ENCODE peak calls at places on chromosomes 1 and 21, in six cellular contexts. One of them, this sample, is unnamed.
A peak's percentile ranks its signal among the peaks of the same experiment; 100 is the strongest.

GRCh38 chr1:70319750-70320149 is 34.8 kb downstream of the ANKRD13C start:
- DNase-seq in adrenal gland: no peak
- DNase-seq in tibial nerve: no peak
- DNase-seq in heart left ventricle: no peak
- DNase-seq in GM12891: no peak
- DNase-seq in thyroid gland: no peak
- DNase-seq in this sample: no peak

GRCh38 chr1:91645031-91645430 is 144.4 kb downstream of the CDC7 start:
- DNase-seq in GM12891: no peak
- DNase-seq in thyroid gland: peak; percentile 82
- DNase-seq in heart left ventricle: no peak
- DNase-seq in adrenal gland: no peak
- DNase-seq in tibial nerve: no peak
- DNase-seq in this sample: no peak

GRCh38 chr1:39575191-39576015 is 1.2 kb downstream of the PABPC4 start:
- DNase-seq in adrenal gland: peak; percentile 79
- DNase-seq in heart left ventricle: peak; percentile 78
- DNase-seq in tibial nerve: peak; percentile 45
- DNase-seq in thyroid gland: peak; percentile 55
- DNase-seq in GM12891: peak; percentile 32
- DNase-seq in this sample: peak; percentile 84

GRCh38 chr21:44920694-44921604 is at the start of gene ITGB2:
- DNase-seq in tibial nerve: no peak
- DNase-seq in GM12891: no peak
- DNase-seq in adrenal gland: peak; percentile 51
- DNase-seq in thyroid gland: peak; percentile 10
- DNase-seq in heart left ventricle: peak; percentile 88
- DNase-seq in this sample: no peak

GRCh38 chr1:207088731-207089626 is at the start of gene C4BPB:
- DNase-seq in GM12891: no peak
- DNase-seq in tibial nerve: no peak
- DNase-seq in adrenal gland: no peak
- DNase-seq in thyroid gland: peak; percentile 32
- DNase-seq in heart left ventricle: no peak
- DNase-seq in this sample: no peak

GRCh38 chr1:75472971-75473603 is 137.8 kb downstream of the SLC44A5 start:
- DNase-seq in tibial nerve: no peak
- DNase-seq in thyroid gland: no peak
- DNase-seq in GM12891: no peak
- DNase-seq in adrenal gland: no peak
- DNase-seq in heart left ventricle: no peak
- DNase-seq in this sample: no peak

GRCh38 chr1:174276087-174276486 is 116.8 kb downstream of the RABGAP1L start:
- DNase-seq in GM12891: no peak
- DNase-seq in heart left ventricle: no peak
- DNase-seq in adrenal gland: no peak
- DNase-seq in tibial nerve: no peak
- DNase-seq in thyroid gland: no peak
- DNase-seq in this sample: no peak

GRCh38 chr1:63679076-63679475 is 85.9 kb downstream of the PGM1 start:
- DNase-seq in heart left ventricle: no peak
- DNase-seq in thyroid gland: no peak
- DNase-seq in GM12891: no peak
- DNase-seq in adrenal gland: no peak
- DNase-seq in tibial nerve: no peak
- DNase-seq in this sample: no peak

GRCh38 chr1:34825455-34826081 is 32.8 kb downstream of the GJA4 start:
- DNase-seq in GM12891: no peak
- DNase-seq in heart left ventricle: no peak
- DNase-seq in thyroid gland: peak; percentile 86
- DNase-seq in adrenal gland: no peak
- DNase-seq in tibial nerve: no peak
- DNase-seq in this sample: no peak

GRCh38 chr1:41072051-41072450 is 50.5 kb upstream of the SLFNL1 start:
- DNase-seq in GM12891: no peak
- DNase-seq in tibial nerve: no peak
- DNase-seq in adrenal gland: no peak
- DNase-seq in thyroid gland: no peak
- DNase-seq in heart left ventricle: no peak
- DNase-seq in this sample: no peak

GRCh38 chr1:44531785-44532566 is 126.9 kb downstream of the RNF220 start:
- DNase-seq in thyroid gland: no peak
- DNase-seq in tibial nerve: no peak
- DNase-seq in adrenal gland: peak; percentile 18
- DNase-seq in heart left ventricle: no peak
- DNase-seq in GM12891: no peak
- DNase-seq in this sample: peak; percentile 92

GRCh38 chr1:33346921-33347649 is 26.2 kb upstream of the A3GALT2 start:
- DNase-seq in tibial nerve: no peak
- DNase-seq in heart left ventricle: no peak
- DNase-seq in adrenal gland: peak; percentile 79
- DNase-seq in GM12891: no peak
- DNase-seq in thyroid gland: peak; percentile 48
- DNase-seq in this sample: no peak

GRCh38 chr21:21034046-21034445 is 35.8 kb downstream of the NCAM2 start:
- DNase-seq in thyroid gland: no peak
- DNase-seq in tibial nerve: no peak
- DNase-seq in heart left ventricle: no peak
- DNase-seq in adrenal gland: no peak
- DNase-seq in GM12891: no peak
- DNase-seq in this sample: no peak

GRCh38 chr1:226890331-226891108 is 20.1 kb downstream of the PSEN2 start:
- DNase-seq in heart left ventricle: no peak
- DNase-seq in thyroid gland: no peak
- DNase-seq in adrenal gland: no peak
- DNase-seq in GM12891: no peak
- DNase-seq in tibial nerve: no peak
- DNase-seq in this sample: no peak

GRCh38 chr1:153260473-153260979 is 1.0 kb downstream of the LORICRIN start:
- DNase-seq in thyroid gland: no peak
- DNase-seq in tibial nerve: no peak
- DNase-seq in adrenal gland: no peak
- DNase-seq in heart left ventricle: no peak
- DNase-seq in GM12891: no peak
- DNase-seq in this sample: no peak

GRCh38 chr21:17732306-17732705 is 86.8 kb downstream of the C21orf91 start:
- DNase-seq in heart left ventricle: no peak
- DNase-seq in adrenal gland: no peak
- DNase-seq in tibial nerve: no peak
- DNase-seq in thyroid gland: peak; percentile 3
- DNase-seq in GM12891: no peak
- DNase-seq in this sample: no peak

GRCh38 chr1:47708658-47709301 is 270.9 kb downstream of the FOXD2 start:
- DNase-seq in adrenal gland: no peak
- DNase-seq in tibial nerve: no peak
- DNase-seq in heart left ventricle: no peak
- DNase-seq in thyroid gland: no peak
- DNase-seq in GM12891: no peak
- DNase-seq in this sample: no peak

GRCh38 chr1:235675152-235675890 is 25.7 kb upstream of the GNG4 start:
- DNase-seq in heart left ventricle: no peak
- DNase-seq in GM12891: no peak
- DNase-seq in adrenal gland: no peak
- DNase-seq in tibial nerve: no peak
- DNase-seq in thyroid gland: no peak
- DNase-seq in this sample: peak; percentile 14

GRCh38 chr1:32953495-32953894 is 11.1 kb downstream of the RNF19B start:
- DNase-seq in adrenal gland: no peak
- DNase-seq in heart left ventricle: no peak
- DNase-seq in thyroid gland: no peak
- DNase-seq in tibial nerve: no peak
- DNase-seq in GM12891: no peak
- DNase-seq in this sample: no peak

DNA sequence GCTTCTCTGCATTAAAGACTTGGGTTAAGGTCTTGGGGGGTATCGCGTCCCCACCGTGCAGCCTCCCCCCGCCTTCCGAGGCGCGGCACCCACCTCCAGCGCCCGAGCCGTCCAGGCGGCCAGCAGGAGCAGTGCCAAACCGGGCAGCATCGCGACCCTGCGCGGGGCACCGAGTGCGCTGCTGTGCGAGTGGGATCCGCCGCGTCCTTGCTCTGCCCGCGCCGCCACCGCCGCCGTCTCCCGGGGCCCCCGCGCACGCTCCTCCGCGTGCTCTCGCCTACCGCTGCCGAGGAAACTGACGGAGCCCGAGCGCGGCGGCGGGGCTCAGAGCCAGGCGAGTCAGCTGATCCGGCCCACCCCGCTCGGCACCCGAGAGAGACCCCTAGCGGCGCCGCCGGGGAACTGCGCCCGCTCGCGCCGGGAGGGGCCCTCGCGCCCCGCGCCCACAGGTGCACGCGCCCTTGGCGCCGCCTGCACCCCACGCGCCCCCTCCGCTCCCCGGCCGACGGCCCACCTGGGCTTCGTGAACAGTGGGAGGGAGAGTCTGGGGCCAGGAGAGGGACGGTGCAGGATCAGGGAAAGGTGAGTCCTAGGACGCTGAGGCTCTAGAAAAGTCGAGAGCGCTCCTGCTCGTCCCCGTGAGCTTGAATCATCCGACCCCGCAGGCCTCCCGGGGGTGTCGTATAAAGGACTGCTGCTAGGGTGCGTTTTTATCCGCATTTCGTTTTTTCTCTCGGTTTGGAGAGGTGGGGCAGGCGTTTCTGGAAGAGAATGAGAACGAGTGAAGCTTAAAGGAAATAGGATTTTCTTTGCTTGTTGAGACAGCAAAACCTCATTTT is at the start of gene APP:
- DNase-seq in tibial nerve: peak; percentile 79
- DNase-seq in GM12891: peak; percentile 97
- DNase-seq in heart left ventricle: peak; percentile 93
- DNase-seq in adrenal gland: peak; percentile 83
- DNase-seq in thyroid gland: peak; percentile 87
- DNase-seq in this sample: peak; percentile 87
- TF ChIP-seq POLR2A in tibial nerve: peak; percentile 79
- TF ChIP-seq POLR2A in GM12891: no peak
- TF ChIP-seq POLR2A in heart left ventricle: no peak
- TF ChIP-seq POLR2A in adrenal gland: peak; percentile 84
- TF ChIP-seq POLR2A in thyroid gland: peak; percentile 56
- TF ChIP-seq POLR2A in this sample: peak; percentile 39

GRCh38 chr1:150576367-150576711 is 3.1 kb downstream of the MCL1 start:
- DNase-seq in heart left ventricle: no peak
- DNase-seq in tibial nerve: no peak
- DNase-seq in thyroid gland: no peak
- DNase-seq in adrenal gland: no peak
- DNase-seq in GM12891: no peak
- DNase-seq in this sample: no peak

GRCh38 chr1:150574260-150575071 is 4.9 kb downstream of the MCL1 start:
- DNase-seq in thyroid gland: no peak
- DNase-seq in tibial nerve: no peak
- DNase-seq in GM12891: no peak
- DNase-seq in adrenal gland: no peak
- DNase-seq in heart left ventricle: no peak
- DNase-seq in this sample: no peak

GRCh38 chr1:150575072-150575489 is 4.3 kb downstream of the MCL1 start:
- DNase-seq in thyroid gland: no peak
- DNase-seq in tibial nerve: no peak
- DNase-seq in heart left ventricle: no peak
- DNase-seq in GM12891: no peak
- DNase-seq in adrenal gland: no peak
- DNase-seq in this sample: no peak

GRCh38 chr1:150576794-150577556 is 2.4 kb downstream of the MCL1 start:
- DNase-seq in adrenal gland: no peak
- DNase-seq in GM12891: no peak
- DNase-seq in heart left ventricle: no peak
- DNase-seq in tibial nerve: no peak
- DNase-seq in thyroid gland: no peak
- DNase-seq in this sample: no peak

DNA sequence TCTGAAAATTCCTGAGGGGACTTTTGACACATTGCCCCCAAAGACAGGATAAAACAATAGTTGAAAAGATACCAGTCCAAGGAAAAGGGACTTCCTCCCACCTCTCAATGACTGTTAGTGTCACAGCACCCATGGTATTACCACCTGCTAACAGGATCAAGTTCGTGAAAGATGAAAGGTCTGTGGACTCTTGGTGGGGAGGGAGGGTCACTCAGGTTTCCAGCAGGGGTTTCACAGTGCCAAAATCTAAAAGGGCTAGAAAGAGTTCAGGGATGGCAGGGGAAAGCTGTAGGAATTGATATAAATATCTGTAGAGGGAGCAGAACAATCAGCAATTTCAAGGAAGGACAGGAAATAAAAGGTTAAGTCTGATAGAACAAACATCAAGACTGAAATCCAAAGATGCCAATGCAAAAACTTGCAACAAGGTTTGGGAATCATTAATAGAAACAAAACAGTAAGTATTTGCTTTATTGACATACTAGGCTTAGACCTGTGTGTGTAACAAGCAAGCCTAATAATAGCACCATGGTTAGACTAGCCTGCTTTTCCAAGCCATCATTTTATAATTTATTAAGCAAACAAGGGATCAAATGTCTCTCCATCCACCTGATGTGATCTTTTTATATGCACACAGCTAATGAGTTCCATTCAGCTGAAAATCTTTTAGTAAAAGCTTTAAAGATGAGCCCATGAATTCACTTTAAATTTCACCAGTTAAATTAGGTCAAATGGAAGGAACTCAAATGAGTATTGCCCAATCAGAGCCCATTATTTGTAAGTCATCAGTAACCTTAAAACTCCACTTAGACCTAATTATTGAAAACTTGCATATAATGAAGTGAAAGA is 3.7 kb downstream of the MCL1 start:
- DNase-seq in GM12891: no peak
- DNase-seq in heart left ventricle: no peak
- DNase-seq in thyroid gland: no peak
- DNase-seq in adrenal gland: no peak
- DNase-seq in tibial nerve: no peak
- DNase-seq in this sample: no peak
- TF ChIP-seq POLR2A in GM12891: peak; percentile 47
- TF ChIP-seq POLR2A in heart left ventricle: no peak
- TF ChIP-seq POLR2A in thyroid gland: no peak
- TF ChIP-seq POLR2A in adrenal gland: no peak
- TF ChIP-seq POLR2A in tibial nerve: no peak
- TF ChIP-seq POLR2A in this sample: peak; percentile 17

GRCh38 chr1:161082996-161083742 is 6.2 kb downstream of the NECTIN4 start:
- DNase-seq in tibial nerve: peak; percentile 64
- DNase-seq in adrenal gland: peak; percentile 93
- DNase-seq in heart left ventricle: peak; percentile 81
- DNase-seq in GM12891: no peak
- DNase-seq in thyroid gland: peak; percentile 45
- DNase-seq in this sample: peak; percentile 71
- TF ChIP-seq POLR2A in tibial nerve: no peak
- TF ChIP-seq POLR2A in adrenal gland: no peak
- TF ChIP-seq POLR2A in heart left ventricle: no peak
- TF ChIP-seq POLR2A in GM12891: no peak
- TF ChIP-seq POLR2A in thyroid gland: no peak
- TF ChIP-seq POLR2A in this sample: no peak

DNA sequence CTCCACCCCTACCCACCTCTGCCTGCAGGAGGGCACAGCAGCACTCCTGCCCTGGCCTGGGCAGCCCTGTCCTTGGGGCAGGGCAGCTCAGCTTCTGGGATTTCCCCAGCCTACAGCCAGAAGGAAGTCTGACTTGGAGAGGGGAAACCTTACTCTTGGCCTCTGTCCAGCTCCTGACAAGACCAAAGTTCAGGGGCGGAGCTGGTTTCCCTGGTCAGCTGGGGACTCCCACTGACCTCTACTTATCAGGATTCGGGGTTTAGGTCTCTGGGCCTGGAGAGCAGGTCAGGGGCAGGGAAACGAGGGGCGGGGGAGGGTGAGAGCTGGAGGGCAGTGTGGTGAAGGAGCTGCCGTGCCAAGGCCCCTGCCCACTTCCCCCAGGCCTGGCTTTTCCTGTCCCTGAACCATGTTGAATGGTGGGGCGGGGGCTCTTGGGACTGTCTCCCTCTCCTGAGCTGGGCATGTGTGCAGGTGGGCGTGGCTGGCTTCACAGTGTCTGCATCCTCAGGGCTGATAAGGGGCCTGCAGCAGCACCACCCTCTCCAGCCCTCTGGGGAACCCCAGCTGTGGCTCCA is 16.8 kb upstream of the ETV3 start:
- DNase-seq in tibial nerve: peak; percentile 47
- DNase-seq in adrenal gland: peak; percentile 76
- DNase-seq in GM12891: no peak
- DNase-seq in heart left ventricle: no peak
- DNase-seq in thyroid gland: peak; percentile 23
- DNase-seq in this sample: peak; percentile 87
- TF ChIP-seq POLR2A in tibial nerve: no peak
- TF ChIP-seq POLR2A in adrenal gland: no peak
- TF ChIP-seq POLR2A in GM12891: no peak
- TF ChIP-seq POLR2A in heart left ventricle: no peak
- TF ChIP-seq POLR2A in thyroid gland: no peak
- TF ChIP-seq POLR2A in this sample: no peak

This sample was measured in erythroblast.